ENCODE peak calls at places on chromosomes 3 and 15, in ten cellular contexts. One of them, this sample, is unnamed.

GRCh38 chr3:114213262-114213668 is 24.1 kb downstream of the ZNF80 start:
- DNase-seq in ovary: no peak
- DNase-seq in spleen: no peak
- DNase-seq in body of pancreas: no peak
- DNase-seq in HCT116: no peak
- DNase-seq in sigmoid colon: no peak
- DNase-seq in breast epithelium: no peak
- DNase-seq in transverse colon: no peak
- DNase-seq in esophagus squamous epithelium: no peak
- DNase-seq in tibial nerve: no peak
- DNase-seq in this sample: no peak

GRCh38 chr3:195151866-195152526 is 119.0 kb downstream of the XXYLT1 start:
- DNase-seq in transverse colon: no peak
- DNase-seq in sigmoid colon: no peak
- DNase-seq in esophagus squamous epithelium: no peak
- DNase-seq in tibial nerve: no peak
- DNase-seq in breast epithelium: no peak
- DNase-seq in spleen: no peak
- DNase-seq in HCT116: peak; percentile 7
- DNase-seq in body of pancreas: no peak
- DNase-seq in ovary: no peak
- DNase-seq in this sample: no peak

GRCh38 chr3:153221748-153222162 is 59.7 kb downstream of the RAP2B start:
- DNase-seq in breast epithelium: peak; percentile 26
- DNase-seq in ovary: peak; percentile 30
- DNase-seq in spleen: peak; percentile 85
- DNase-seq in transverse colon: peak; percentile 49
- DNase-seq in body of pancreas: peak; percentile 80
- DNase-seq in esophagus squamous epithelium: peak; percentile 36
- DNase-seq in sigmoid colon: peak; percentile 80
- DNase-seq in HCT116: no peak
- DNase-seq in tibial nerve: peak; percentile 50
- DNase-seq in this sample: peak; percentile 24

GRCh38 chr3:63364909-63365308 is 86.8 kb downstream of the SYNPR start:
- DNase-seq in breast epithelium: no peak
- DNase-seq in esophagus squamous epithelium: no peak
- DNase-seq in tibial nerve: no peak
- DNase-seq in body of pancreas: no peak
- DNase-seq in transverse colon: no peak
- DNase-seq in spleen: no peak
- DNase-seq in sigmoid colon: no peak
- DNase-seq in HCT116: no peak
- DNase-seq in ovary: no peak
- DNase-seq in this sample: no peak

GRCh38 chr3:178706411-178706810 is 170.2 kb downstream of the KCNMB2 start:
- DNase-seq in sigmoid colon: no peak
- DNase-seq in breast epithelium: no peak
- DNase-seq in tibial nerve: no peak
- DNase-seq in esophagus squamous epithelium: no peak
- DNase-seq in body of pancreas: no peak
- DNase-seq in HCT116: no peak
- DNase-seq in ovary: no peak
- DNase-seq in spleen: no peak
- DNase-seq in transverse colon: no peak
- DNase-seq in this sample: no peak

GRCh38 chr3:188834349-188834748 is 337.4 kb upstream of the TPRG1 start:
- DNase-seq in esophagus squamous epithelium: no peak
- DNase-seq in body of pancreas: no peak
- DNase-seq in sigmoid colon: no peak
- DNase-seq in ovary: no peak
- DNase-seq in tibial nerve: no peak
- DNase-seq in transverse colon: no peak
- DNase-seq in spleen: no peak
- DNase-seq in breast epithelium: no peak
- DNase-seq in HCT116: peak; percentile 4
- DNase-seq in this sample: no peak

GRCh38 chr3:100744671-100745070 is 35.4 kb downstream of the TFG start:
- DNase-seq in body of pancreas: no peak
- DNase-seq in esophagus squamous epithelium: no peak
- DNase-seq in tibial nerve: no peak
- DNase-seq in breast epithelium: no peak
- DNase-seq in HCT116: no peak
- DNase-seq in spleen: no peak
- DNase-seq in transverse colon: no peak
- DNase-seq in sigmoid colon: no peak
- DNase-seq in ovary: no peak
- DNase-seq in this sample: no peak

GRCh38 chr3:195540526-195540925 is 2.6 kb downstream of the PPP1R2 start:
- DNase-seq in esophagus squamous epithelium: no peak
- DNase-seq in HCT116: no peak
- DNase-seq in transverse colon: no peak
- DNase-seq in spleen: no peak
- DNase-seq in tibial nerve: no peak
- DNase-seq in breast epithelium: no peak
- DNase-seq in body of pancreas: no peak
- DNase-seq in sigmoid colon: no peak
- DNase-seq in ovary: no peak
- DNase-seq in this sample: no peak

GRCh38 chr3:116630494-116630893 is 79.1 kb upstream of the TUSC7 start:
- DNase-seq in sigmoid colon: no peak
- DNase-seq in ovary: no peak
- DNase-seq in spleen: no peak
- DNase-seq in tibial nerve: no peak
- DNase-seq in transverse colon: no peak
- DNase-seq in HCT116: no peak
- DNase-seq in esophagus squamous epithelium: no peak
- DNase-seq in breast epithelium: no peak
- DNase-seq in body of pancreas: no peak
- DNase-seq in this sample: no peak

GRCh38 chr3:87426916-87427315 is 150.5 kb upstream of the POU1F1 start:
- DNase-seq in transverse colon: no peak
- DNase-seq in tibial nerve: no peak
- DNase-seq in spleen: no peak
- DNase-seq in esophagus squamous epithelium: no peak
- DNase-seq in HCT116: no peak
- DNase-seq in breast epithelium: no peak
- DNase-seq in sigmoid colon: no peak
- DNase-seq in body of pancreas: no peak
- DNase-seq in ovary: no peak
- DNase-seq in this sample: no peak

GRCh38 chr3:155398046-155398445 is 104.6 kb upstream of the STRIT1 start:
- DNase-seq in transverse colon: no peak
- DNase-seq in body of pancreas: no peak
- DNase-seq in ovary: no peak
- DNase-seq in sigmoid colon: no peak
- DNase-seq in esophagus squamous epithelium: no peak
- DNase-seq in spleen: no peak
- DNase-seq in tibial nerve: no peak
- DNase-seq in HCT116: no peak
- DNase-seq in breast epithelium: no peak
- DNase-seq in this sample: no peak

GRCh38 chr3:66353530-66353929 is 132.7 kb downstream of the SLC25A26 start:
- DNase-seq in esophagus squamous epithelium: no peak
- DNase-seq in HCT116: no peak
- DNase-seq in ovary: no peak
- DNase-seq in transverse colon: no peak
- DNase-seq in spleen: no peak
- DNase-seq in body of pancreas: no peak
- DNase-seq in tibial nerve: no peak
- DNase-seq in sigmoid colon: no peak
- DNase-seq in breast epithelium: no peak
- DNase-seq in this sample: no peak

GRCh38 chr15:83565553-83566159 is 88.3 kb upstream of the ADAMTSL3 start:
- DNase-seq in HCT116: peak; percentile 37
- DNase-seq in sigmoid colon: no peak
- DNase-seq in body of pancreas: peak; percentile 17
- DNase-seq in ovary: no peak
- DNase-seq in breast epithelium: no peak
- DNase-seq in tibial nerve: peak; percentile 30
- DNase-seq in esophagus squamous epithelium: no peak
- DNase-seq in transverse colon: no peak
- DNase-seq in spleen: no peak
- DNase-seq in this sample: no peak

GRCh38 chr3:10837849-10838248 is 21.8 kb downstream of the SLC6A11 start:
- DNase-seq in HCT116: no peak
- DNase-seq in esophagus squamous epithelium: no peak
- DNase-seq in ovary: no peak
- DNase-seq in body of pancreas: no peak
- DNase-seq in tibial nerve: no peak
- DNase-seq in transverse colon: no peak
- DNase-seq in spleen: no peak
- DNase-seq in sigmoid colon: no peak
- DNase-seq in breast epithelium: no peak
- DNase-seq in this sample: no peak
- H3K27me3 ChIP-seq in HCT116: peaks cover 39% of the 10 kb centered on the region
- H3K27me3 ChIP-seq in esophagus squamous epithelium: no peaks in the 10 kb centered on the region
- H3K27me3 ChIP-seq in ovary: no peaks in the 10 kb centered on the region
- H3K27me3 ChIP-seq in body of pancreas: no peaks in the 10 kb centered on the region
- H3K27me3 ChIP-seq in tibial nerve: no peaks in the 10 kb centered on the region
- H3K27me3 ChIP-seq in transverse colon: no peaks in the 10 kb centered on the region
- H3K27me3 ChIP-seq in spleen: peaks cover 55% of the 10 kb centered on the region
- H3K27me3 ChIP-seq in sigmoid colon: no peaks in the 10 kb centered on the region
- H3K27me3 ChIP-seq in breast epithelium: no peaks in the 10 kb centered on the region
- H3K27me3 ChIP-seq in this sample: no peaks in the 10 kb centered on the region

GRCh38 chr3:52456800-52457183 is 1.4 kb downstream of the NISCH start:
- DNase-seq in tibial nerve: no peak
- DNase-seq in transverse colon: no peak
- DNase-seq in HCT116: no peak
- DNase-seq in ovary: no peak
- DNase-seq in sigmoid colon: no peak
- DNase-seq in esophagus squamous epithelium: no peak
- DNase-seq in body of pancreas: no peak
- DNase-seq in spleen: no peak
- DNase-seq in breast epithelium: no peak
- DNase-seq in this sample: no peak

GRCh38 chr3:52454938-52455282 is 494 bp upstream of the NISCH start:
- DNase-seq in tibial nerve: no peak
- DNase-seq in esophagus squamous epithelium: no peak
- DNase-seq in breast epithelium: no peak
- DNase-seq in sigmoid colon: no peak
- DNase-seq in ovary: no peak
- DNase-seq in spleen: no peak
- DNase-seq in transverse colon: no peak
- DNase-seq in body of pancreas: no peak
- DNase-seq in HCT116: no peak
- DNase-seq in this sample: no peak

GRCh38 chr3:52456169-52456799 is 880 bp downstream of the NISCH start:
- DNase-seq in breast epithelium: no peak
- DNase-seq in body of pancreas: no peak
- DNase-seq in tibial nerve: no peak
- DNase-seq in HCT116: no peak
- DNase-seq in spleen: peak; percentile 78
- DNase-seq in esophagus squamous epithelium: no peak
- DNase-seq in transverse colon: no peak
- DNase-seq in ovary: peak; percentile 53
- DNase-seq in sigmoid colon: peak; percentile 78
- DNase-seq in this sample: no peak

GRCh38 chr3:52454235-52454937 is 545 bp upstream of the TNNC1 start:
- DNase-seq in body of pancreas: no peak
- DNase-seq in spleen: no peak
- DNase-seq in tibial nerve: no peak
- DNase-seq in sigmoid colon: no peak
- DNase-seq in ovary: no peak
- DNase-seq in HCT116: no peak
- DNase-seq in esophagus squamous epithelium: no peak
- DNase-seq in breast epithelium: peak; percentile 37
- DNase-seq in transverse colon: no peak
- DNase-seq in this sample: no peak

GRCh38 chr3:52455283-52456168 is at the start of gene NISCH:
- DNase-seq in sigmoid colon: peak; percentile 94
- DNase-seq in ovary: peak; percentile 79
- DNase-seq in spleen: peak; percentile 97
- DNase-seq in body of pancreas: peak; percentile 91
- DNase-seq in transverse colon: peak; percentile 94
- DNase-seq in HCT116: peak; percentile 40
- DNase-seq in breast epithelium: peak; percentile 85
- DNase-seq in esophagus squamous epithelium: peak; percentile 40
- DNase-seq in tibial nerve: peak; percentile 92
- DNase-seq in this sample: peak; percentile 90
- TF ChIP-seq POLR2A in sigmoid colon: peak; percentile 75
- TF ChIP-seq POLR2A in ovary: peak; percentile 24
- TF ChIP-seq POLR2A in spleen: no peak
- TF ChIP-seq POLR2A in body of pancreas: peak; percentile 35
- TF ChIP-seq POLR2A in transverse colon: peak; percentile 71
- TF ChIP-seq POLR2A in HCT116: peak; percentile 66
- TF ChIP-seq POLR2A in breast epithelium: peak; percentile 25
- TF ChIP-seq POLR2A in esophagus squamous epithelium: peak; percentile 52
- TF ChIP-seq POLR2A in tibial nerve: no peak
- TF ChIP-seq POLR2A in this sample: peak; percentile 18

DNA sequence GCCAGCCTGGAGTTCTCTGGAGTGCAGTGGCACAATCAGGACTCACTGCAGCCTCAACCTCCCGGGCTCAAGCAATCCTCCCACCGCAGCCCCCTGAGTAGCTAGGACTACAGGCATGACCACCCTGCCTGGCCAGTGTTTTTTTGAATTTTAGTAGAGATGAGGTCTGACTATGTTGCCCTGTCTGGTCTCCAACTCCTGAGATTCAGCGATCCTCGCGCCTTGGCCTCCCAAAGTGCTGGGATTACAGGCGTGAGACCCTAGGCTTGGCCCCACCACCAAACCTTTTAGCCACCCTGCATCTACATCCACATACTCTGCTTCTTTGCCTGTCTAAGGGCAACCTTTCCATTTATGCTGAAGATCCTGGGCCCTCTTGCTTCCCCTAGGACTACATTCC is 4.4 kb downstream of the NUSAP1 start:
- DNase-seq in breast epithelium: no peak
- DNase-seq in sigmoid colon: no peak
- DNase-seq in transverse colon: no peak
- DNase-seq in esophagus squamous epithelium: no peak
- DNase-seq in HCT116: no peak
- DNase-seq in ovary: no peak
- DNase-seq in spleen: no peak
- DNase-seq in body of pancreas: no peak
- DNase-seq in tibial nerve: no peak
- DNase-seq in this sample: no peak
- H3K4me3 ChIP-seq in breast epithelium: no peak overlapping the region
- H3K4me3 ChIP-seq in sigmoid colon: no peak overlapping the region
- H3K4me3 ChIP-seq in transverse colon: no peak overlapping the region
- H3K4me3 ChIP-seq in esophagus squamous epithelium: no peak overlapping the region
- H3K4me3 ChIP-seq in HCT116: no peak overlapping the region
- H3K4me3 ChIP-seq in ovary: no peak overlapping the region
- H3K4me3 ChIP-seq in spleen: no peak overlapping the region
- H3K4me3 ChIP-seq in body of pancreas: no peak overlapping the region
- H3K4me3 ChIP-seq in tibial nerve: no peak overlapping the region
- H3K4me3 ChIP-seq in this sample: no peak overlapping the region

GRCh38 chr3:37683321-37683720 is 178.4 kb upstream of the CTDSPL start:
- DNase-seq in esophagus squamous epithelium: no peak
- DNase-seq in sigmoid colon: no peak
- DNase-seq in spleen: no peak
- DNase-seq in transverse colon: no peak
- DNase-seq in breast epithelium: no peak
- DNase-seq in tibial nerve: no peak
- DNase-seq in HCT116: no peak
- DNase-seq in body of pancreas: no peak
- DNase-seq in ovary: no peak
- DNase-seq in this sample: no peak
- H3K27me3 ChIP-seq in esophagus squamous epithelium: no peaks in the 10 kb centered on the region
- H3K27me3 ChIP-seq in sigmoid colon: no peaks in the 10 kb centered on the region
- H3K27me3 ChIP-seq in spleen: no peaks in the 10 kb centered on the region
- H3K27me3 ChIP-seq in transverse colon: no peaks in the 10 kb centered on the region
- H3K27me3 ChIP-seq in breast epithelium: no peaks in the 10 kb centered on the region
- H3K27me3 ChIP-seq in tibial nerve: no peaks in the 10 kb centered on the region
- H3K27me3 ChIP-seq in HCT116: peaks cover 42% of the 10 kb centered on the region
- H3K27me3 ChIP-seq in body of pancreas: no peaks in the 10 kb centered on the region
- H3K27me3 ChIP-seq in ovary: no peaks in the 10 kb centered on the region
- H3K27me3 ChIP-seq in this sample: no peaks in the 10 kb centered on the region

GRCh38 chr15:31327674-31328424 is 1.2 kb downstream of the KLF13 start:
- DNase-seq in ovary: peak; percentile 72
- DNase-seq in HCT116: no peak
- DNase-seq in body of pancreas: peak; percentile 79
- DNase-seq in esophagus squamous epithelium: no peak
- DNase-seq in spleen: peak; percentile 96
- DNase-seq in tibial nerve: no peak
- DNase-seq in sigmoid colon: peak; percentile 81
- DNase-seq in breast epithelium: peak; percentile 41
- DNase-seq in transverse colon: peak; percentile 82
- DNase-seq in this sample: peak; percentile 42
- TF ChIP-seq POLR2A in ovary: peak; percentile 35
- TF ChIP-seq POLR2A in HCT116: no peak
- TF ChIP-seq POLR2A in body of pancreas: peak; percentile 64
- TF ChIP-seq POLR2A in esophagus squamous epithelium: peak; percentile 48
- TF ChIP-seq POLR2A in spleen: peak; percentile 40
- TF ChIP-seq POLR2A in tibial nerve: peak; percentile 13
- TF ChIP-seq POLR2A in sigmoid colon: no peak
- TF ChIP-seq POLR2A in breast epithelium: no peak
- TF ChIP-seq POLR2A in transverse colon: peak; percentile 60
- TF ChIP-seq POLR2A in this sample: peak; percentile 63